ENCODE peak calls at places on chromosomes 5 and 9, in nine cellular contexts. K is dorsolateral prefrontal cortex; G is aorta; E is HCT116; S is heart left ventricle; X is upper lobe of right lung; O is tibial nerve; Q is colonic mucosa; M is CD4-positive, alpha-beta T cell. Z is an unnamed sample.

GRCh38 chr5:129905467-129906176 is 1.4 kb downstream of the CHSY3 start:
- DNase-seq in K (peak), G (peak), E (no peak), S (peak), X (no peak), O (no peak), Q (peak), M (no peak), Z (no peak)

GRCh38 chr9:61671276-61671973 is 481.6 kb downstream of the SPATA31A7 start:
- DNase-seq in K (no peak), G (peak), E (no peak), S (peak), X (peak), O (no peak), Q (no peak), M (no peak), Z (no peak)

GRCh38 chr9:86892576-86892975 is 54.7 kb downstream of the GAS1 start:
- DNase-seq in K (no peak), G (no peak), E (no peak), S (no peak), X (no peak), O (no peak), Q (no peak), M (no peak), Z (no peak)

GRCh38 chr5:164422400-164422799 is 917.0 kb downstream of the MAT2B start:
- DNase-seq in K (no peak), G (no peak), E (no peak), S (no peak), X (no peak), O (no peak), Q (no peak), M (no peak), Z (no peak)

GRCh38 chr9:75235632-75236031 is 147.3 kb downstream of the OSTF1 start:
- DNase-seq in K (no peak), G (no peak), E (no peak), S (no peak), X (no peak), O (no peak), Q (no peak), M (no peak), Z (peak)

GRCh38 chr5:155274484-155274883 is 260.9 kb downstream of the KIF4B start:
- DNase-seq in K (no peak), G (no peak), E (no peak), S (no peak), X (no peak), O (no peak), Q (no peak), M (no peak), Z (no peak)

GRCh38 chr5:169290895-169291294 is 10.0 kb downstream of the SLIT3 start:
- DNase-seq in K (no peak), G (no peak), E (no peak), S (no peak), X (no peak), O (no peak), Q (no peak), M (no peak), Z (no peak)

GRCh38 chr5:109849478-109850088 is 159.9 kb downstream of the MAN2A1 start:
- DNase-seq in K (no peak), G (no peak), E (no peak), S (no peak), X (no peak), O (no peak), Q (no peak), M (no peak), Z (no peak)

GRCh38 chr5:57989378-57989777 is 470.5 kb downstream of the PLK2 start:
- DNase-seq in K (no peak), G (no peak), E (no peak), S (no peak), X (no peak), O (no peak), Q (no peak), M (no peak), Z (no peak)

GRCh38 chr5:125225424-125225823 is 479.0 kb upstream of the ZNF608 start:
- DNase-seq in K (no peak), G (no peak), E (no peak), S (no peak), X (no peak), O (no peak), Q (no peak), M (no peak), Z (no peak)

GRCh38 chr9:93946338-93946712 is 8.8 kb downstream of the BARX1 start:
- DNase-seq in K (no peak), G (no peak), E (no peak), S (peak), X (no peak), O (no peak), Q (no peak), M (no peak), Z (no peak)

GRCh38 chr9:28031521-28032177 is 458.4 kb upstream of the C9orf72 start:
- DNase-seq in K (no peak), G (no peak), E (no peak), S (no peak), X (no peak), O (no peak), Q (no peak), M (no peak), Z (no peak)

GRCh38 chr9:88258012-88258411 is 119.7 kb upstream of the SPATA31C2 start:
- DNase-seq in K (no peak), G (no peak), E (no peak), S (no peak), X (no peak), O (no peak), Q (no peak), M (no peak), Z (no peak)

GRCh38 chr9:121681404-121681803 is 30.0 kb downstream of the DAB2IP start:
- DNase-seq in K (no peak), G (no peak), E (no peak), S (peak), X (peak), O (no peak), Q (no peak), M (no peak), Z (no peak)

GRCh38 chr9:136015656-136016055 is 54.5 kb upstream of the UBAC1 start:
- DNase-seq in K (peak), G (no peak), E (no peak), S (no peak), X (peak), O (no peak), Q (no peak), M (no peak), Z (no peak)

GRCh38 chr5:167307042-167307441 is 984.4 kb upstream of the WWC1 start:
- DNase-seq in K (no peak), G (no peak), E (no peak), S (no peak), X (no peak), O (no peak), Q (no peak), M (no peak), Z (no peak)

GRCh38 chr5:156208271-156208670 is 118.7 kb upstream of the SGCD start:
- DNase-seq in K (no peak), G (no peak), E (no peak), S (no peak), X (no peak), O (no peak), Q (no peak), M (no peak), Z (no peak)

GRCh38 chr9:107894572-107895261 is 405.1 kb upstream of the KLF4 start:
- DNase-seq in K (no peak), G (no peak), E (no peak), S (no peak), X (no peak), O (no peak), Q (peak), M (no peak), Z (no peak)

GRCh38 chr5:14261856-14262611 is 118.9 kb downstream of the TRIO start:
- DNase-seq in K (no peak), G (no peak), E (no peak), S (no peak), X (no peak), O (no peak), Q (no peak), M (no peak), Z (no peak)

GRCh38 chr9:116342941-116343340 is 189.3 kb downstream of the PAPPA start:
- DNase-seq in K (no peak), G (no peak), E (no peak), S (no peak), X (no peak), O (no peak), Q (no peak), M (no peak), Z (no peak)

GRCh38 chr5:170571331-170571731 is 67.5 kb downstream of the KCNIP1 start:
- DNase-seq in K (no peak), G (no peak), E (no peak), S (no peak), X (no peak), O (no peak), Q (no peak), M (no peak), Z (no peak)

GRCh38 chr5:34626036-34626435 is 30.1 kb upstream of the RAI14 start:
- DNase-seq in K (no peak), G (no peak), E (no peak), S (no peak), X (no peak), O (no peak), Q (no peak), M (no peak), Z (no peak)

GRCh38 chr9:98605116-98605515 is 103.6 kb downstream of the GABBR2 start:
- DNase-seq in K (no peak), G (no peak), E (no peak), S (no peak), X (no peak), O (no peak), Q (no peak), M (no peak), Z (no peak)

GRCh38 chr5:1108865-1109174 is 3.0 kb downstream of the SLC12A7 start:
- DNase-seq in K (no peak), G (no peak), E (no peak), S (no peak), X (no peak), O (no peak), Q (no peak), M (no peak), Z (no peak)

GRCh38 chr9:2138646-2139045 is 123.5 kb downstream of the SMARCA2 start:
- DNase-seq in K (no peak), G (no peak), E (no peak), S (no peak), X (no peak), O (no peak), Q (no peak), M (no peak), Z (no peak)

GRCh38 chr9:77291714-77292113 is 114.4 kb downstream of the VPS13A start:
- DNase-seq in K (no peak), G (no peak), E (peak), S (no peak), X (no peak), O (no peak), Q (no peak), M (no peak), Z (no peak)

GRCh38 chr9:73151653-73152382 is at the start of gene ANXA1:
- DNase-seq in K (no peak), G (no peak), E (peak), S (no peak), X (no peak), O (no peak), Q (peak), M (no peak), Z (peak)

GRCh38 chr9:137270929-137271695 is 6.4 kb upstream of the TOR4A start:
- DNase-seq in K (no peak), G (peak), E (no peak), S (no peak), X (peak), O (no peak), Q (no peak), M (no peak), Z (no peak)

GRCh38 chr5:72234265-72234700 is 85.8 kb downstream of the MRPS27 start:
- DNase-seq in K (no peak), G (no peak), E (no peak), S (no peak), X (no peak), O (no peak), Q (no peak), M (no peak), Z (peak)

GRCh38 chr5:90911169-90911568 is 352.6 kb downstream of the ADGRV1 start:
- DNase-seq in K (no peak), G (no peak), E (no peak), S (no peak), X (no peak), O (no peak), Q (no peak), M (no peak), Z (no peak)

GRCh38 chr9:114098021-114098659 is 952 bp downstream of the KIF12 start:
- DNase-seq in K (no peak), G (no peak), E (peak), S (no peak), X (peak), O (no peak), Q (peak), M (no peak), Z (no peak)

GRCh38 chr9:77714077-77714549 is 66.0 kb upstream of the GNA14 start:
- DNase-seq in K (no peak), G (no peak), E (no peak), S (no peak), X (no peak), O (no peak), Q (no peak), M (no peak), Z (no peak)

GRCh38 chr5:30279237-30279636 is 914.2 kb upstream of the CDH6 start:
- DNase-seq in K (no peak), G (no peak), E (no peak), S (no peak), X (no peak), O (no peak), Q (no peak), M (no peak), Z (no peak)

GRCh38 chr9:95094002-95094401 is 223.5 kb downstream of the FANCC start:
- DNase-seq in K (no peak), G (no peak), E (no peak), S (no peak), X (no peak), O (no peak), Q (no peak), M (no peak), Z (no peak)

GRCh38 chr5:54120473-54120872 is 189.9 kb downstream of the ARL15 start:
- DNase-seq in K (no peak), G (no peak), E (no peak), S (no peak), X (no peak), O (no peak), Q (no peak), M (no peak), Z (no peak)

GRCh38 chr9:89756891-89757537 is 152.2 kb downstream of the GADD45G start:
- DNase-seq in K (no peak), G (no peak), E (no peak), S (no peak), X (no peak), O (no peak), Q (no peak), M (no peak), Z (no peak)

GRCh38 chr9:136305822-136306690 is 2.2 kb upstream of the CCDC187 start:
- DNase-seq in K (no peak), G (no peak), E (no peak), S (no peak), X (no peak), O (no peak), Q (no peak), M (no peak), Z (no peak)

GRCh38 chr9:34124923-34125322 is 1.6 kb downstream of the DCAF12 start:
- DNase-seq in K (no peak), G (no peak), E (no peak), S (no peak), X (no peak), O (no peak), Q (peak), M (no peak), Z (no peak)

GRCh38 chr9:133420392-133420827 is 1.8 kb upstream of the ADAMTS13 start:
- DNase-seq in K (no peak), G (no peak), E (no peak), S (no peak), X (no peak), O (no peak), Q (no peak), M (no peak), Z (no peak)

DNA sequence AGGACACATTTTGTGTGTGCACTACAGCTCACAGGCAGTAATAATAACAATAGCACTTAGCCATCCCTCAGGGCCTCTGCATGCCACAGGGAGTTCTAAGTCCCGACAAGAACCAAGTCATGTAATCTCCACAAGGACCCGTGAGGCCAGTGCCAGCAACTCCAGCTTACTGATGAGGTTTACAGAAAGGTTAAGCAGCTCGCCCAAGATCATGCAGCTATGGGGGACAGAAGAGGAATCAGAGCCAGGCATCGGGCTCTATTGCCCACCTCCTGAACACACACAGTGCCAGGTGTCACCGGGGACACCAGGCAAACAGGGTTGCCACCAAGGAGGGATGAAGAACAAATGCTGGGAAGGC is 91.4 kb downstream of the ROR2 start:
- DNase-seq in K (no peak), G (no peak), E (no peak), S (no peak), X (no peak), O (no peak), Q (no peak), M (no peak), Z (no peak)
- H3K27ac ChIP-seq in K (no peak), G (no peak), E (no peak), S (no peak), X (no peak), O (no peak), Q (no peak), M (no peak), Z (no peak)

GRCh38 chr5:79756102-79756501 is 66.5 kb downstream of the CMYA5 start:
- DNase-seq in K (no peak), G (no peak), E (no peak), S (no peak), X (no peak), O (no peak), Q (no peak), M (no peak), Z (no peak)
- H3K27ac ChIP-seq in K (no peak), G (no peak), E (no peak), S (no peak), X (no peak), O (no peak), Q (no peak), M (no peak), Z (no peak)

DNA sequence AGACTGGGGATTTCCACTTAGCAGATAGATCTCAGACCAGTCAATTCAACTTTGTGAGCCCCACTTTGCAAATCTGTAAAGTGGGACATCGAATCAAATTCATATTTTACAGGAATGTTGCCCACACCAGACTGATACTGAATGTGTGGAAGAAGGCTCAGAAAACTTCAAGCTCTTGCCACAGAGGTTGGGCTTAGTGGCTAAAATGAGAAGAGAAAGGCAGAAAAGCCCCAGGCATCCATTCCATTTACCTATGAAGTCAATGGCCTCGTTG is 1.7 kb downstream of the DUSP1 start:
- DNase-seq in K (no peak), G (no peak), E (no peak), S (no peak), X (no peak), O (no peak), Q (no peak), M (no peak), Z (no peak)
- H3K27ac ChIP-seq in K (peak), G (peak), E (no peak), S (peak), X (peak), O (peak), Q (peak), M (peak), Z (peak)

GRCh38 chr5:3124410-3124809 is 372.9 kb upstream of the IRX2 start:
- DNase-seq in K (no peak), G (no peak), E (no peak), S (no peak), X (peak), O (no peak), Q (no peak), M (no peak), Z (no peak)
- H3K27ac ChIP-seq in K (no peak), G (no peak), E (no peak), S (no peak), X (no peak), O (no peak), Q (no peak), M (no peak), Z (no peak)

DNA sequence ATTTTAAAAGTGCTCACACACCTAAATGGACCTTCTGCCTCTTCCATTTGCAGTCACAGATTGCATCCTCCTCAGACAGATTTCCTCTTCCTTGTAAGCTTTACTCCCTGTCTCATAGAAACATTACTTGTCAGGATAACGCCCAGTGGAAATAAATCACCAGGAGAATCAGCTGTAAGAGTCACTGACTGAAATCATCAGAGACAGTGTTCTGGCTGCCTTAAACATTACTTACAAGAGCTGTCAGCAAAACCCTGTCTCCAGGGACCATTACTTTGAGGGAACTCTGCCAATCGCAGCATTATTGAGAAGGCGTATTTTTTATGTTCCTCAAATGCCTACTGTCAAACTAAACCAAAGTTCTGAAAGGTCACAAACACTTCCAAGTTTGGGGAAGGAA is 5.9 kb downstream of the DPYSL3 start:
- DNase-seq in K (no peak), G (no peak), E (no peak), S (no peak), X (no peak), O (no peak), Q (peak), M (no peak), Z (no peak)
- H3K27ac ChIP-seq in K (no peak), G (peak), E (no peak), S (peak), X (peak), O (peak), Q (no peak), M (no peak), Z (no peak)

DNA sequence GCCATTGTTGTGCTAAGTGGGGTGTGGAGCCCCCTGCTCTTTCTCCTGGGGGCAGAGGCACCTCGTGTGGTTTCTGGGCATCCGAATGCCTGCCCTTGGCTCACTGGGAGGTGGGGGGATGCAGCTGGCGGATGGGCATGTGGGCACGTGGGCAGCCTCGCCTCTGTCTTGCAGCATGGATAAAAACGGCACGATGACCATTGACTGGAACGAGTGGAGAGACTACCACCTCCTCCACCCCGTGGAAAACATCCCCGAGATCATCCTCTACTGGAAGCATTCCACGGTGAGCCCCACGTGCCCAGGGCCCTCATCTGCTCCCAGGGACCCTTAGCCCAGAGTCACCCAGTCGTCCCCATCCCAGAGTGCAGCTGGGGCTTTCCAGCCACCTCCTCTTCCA is 25.3 kb downstream of the PTGES2 start:
- DNase-seq in K (no peak), G (peak), E (no peak), S (peak), X (no peak), O (no peak), Q (no peak), M (no peak), Z (no peak)
- H3K27ac ChIP-seq in K (no peak), G (no peak), E (no peak), S (peak), X (peak), O (no peak), Q (no peak), M (no peak), Z (no peak)

GRCh38 chr9:76257224-76257794 is 136.9 kb downstream of the RFK start:
- DNase-seq in K (peak), G (no peak), E (no peak), S (peak), X (no peak), O (no peak), Q (no peak), M (no peak), Z (no peak)
- H3K27ac ChIP-seq in K (no peak), G (no peak), E (no peak), S (peak), X (no peak), O (no peak), Q (no peak), M (no peak), Z (no peak)

GRCh38 chr5:98773214-98773463 is 324 bp upstream of the RGMB start:
- DNase-seq in K (no peak), G (no peak), E (no peak), S (no peak), X (no peak), O (no peak), Q (no peak), M (no peak), Z (no peak)
- H3K27ac ChIP-seq in K (peak), G (no peak), E (peak), S (peak), X (peak), O (peak), Q (peak), M (peak), Z (peak)

Z was measured in epithelial cell of prostate.